ENCODE peak calls at places on chromosomes 4 and X, in seven cellular contexts. P is fibroblast of lung, C is cardiac fibroblast, T is A549, Q is mammary epithelial cell, Z is uterus, I is C1 segment of cervical spinal cord. M is an unnamed sample.

GRCh38 chrX:20363003-20363674 is 96.4 kb upstream of the RPS6KA3 start:
- DNase-seq in P (peak; percentile 64), I (no peak), Z (no peak), T (no peak), Q (no peak), C (no peak), M (peak; percentile 62)

GRCh38 chr4:125750827-125751466 is 436.2 kb downstream of the FAT4 start:
- DNase-seq in Z (no peak), T (peak; percentile 68), I (no peak), Q (no peak), P (peak; percentile 32), C (peak; percentile 86), M (peak; percentile 47)

GRCh38 chrX:121802881-121803412 is 755.5 kb downstream of the GLUD2 start:
- DNase-seq in I (no peak), Z (no peak), C (no peak), Q (no peak), P (no peak), T (no peak), M (no peak)

GRCh38 chr4:85761803-85762202 is 286.9 kb downstream of the ARHGAP24 start:
- DNase-seq in T (no peak), Z (no peak), P (peak; percentile 53), I (no peak), Q (no peak), C (peak; percentile 91), M (peak; percentile 40)

GRCh38 chrX:4243759-4244158 is 530.3 kb upstream of the PRKX start:
- DNase-seq in Z (no peak), Q (no peak), T (no peak), C (no peak), I (no peak), P (no peak), M (no peak)

GRCh38 chr4:168549145-168549544 is 52.3 kb downstream of the PALLD start:
- DNase-seq in T (no peak), C (no peak), I (no peak), P (no peak), Q (no peak), Z (no peak), M (no peak)

GRCh38 chr4:47852121-47852520 is 14.3 kb upstream of the CORIN start:
- DNase-seq in Q (peak; percentile 46), P (peak; percentile 90), I (no peak), T (no peak), Z (no peak), C (peak; percentile 86), M (peak; percentile 94)

GRCh38 chrX:46758956-46759644 is at the start of gene SLC9A7:
- DNase-seq in Z (peak; percentile 72), C (peak; percentile 64), I (peak; percentile 16), P (peak; percentile 66), Q (peak; percentile 72), T (peak; percentile 84), M (peak; percentile 33)

GRCh38 chr4:88674565-88674964 is 23.1 kb downstream of the NAP1L5 start:
- DNase-seq in C (no peak), P (peak; percentile 69), T (no peak), I (no peak), Z (no peak), Q (peak; percentile 16), M (no peak)

GRCh38 chrX:22373094-22373493 is 100.4 kb downstream of the CBLL2 start:
- DNase-seq in Z (no peak), Q (no peak), C (no peak), P (no peak), I (no peak), T (no peak), M (no peak)

GRCh38 chrX:39905946-39906345 is 191.8 kb downstream of the BCOR start:
- DNase-seq in I (no peak), T (no peak), Q (no peak), C (no peak), P (no peak), Z (no peak), M (no peak)

GRCh38 chr4:163681208-163681821 is 186.8 kb downstream of the TMA16 start:
- DNase-seq in P (no peak), T (peak; percentile 25), Q (no peak), I (no peak), Z (no peak), C (peak; percentile 37), M (peak; percentile 51)